ENCODE peak calls at places on chromosomes 11 and 22, in six cellular contexts. One of them, this sample, is unnamed.

GRCh38 chr11:129248618-129249017 is 56.5 kb upstream of the ARHGAP32 start:
- DNase-seq in pancreas: no peak
- DNase-seq in upper lobe of right lung: no peak
- DNase-seq in SK-N-SH: no peak
- DNase-seq in GM23248: peak; percentile 87
- DNase-seq in breast epithelium: no peak
- DNase-seq in this sample: no peak

GRCh38 chr22:31870890-31871289 is 73.4 kb upstream of the YWHAH start:
- DNase-seq in breast epithelium: no peak
- DNase-seq in upper lobe of right lung: no peak
- DNase-seq in pancreas: no peak
- DNase-seq in GM23248: peak; percentile 81
- DNase-seq in SK-N-SH: no peak
- DNase-seq in this sample: no peak

GRCh38 chr11:61516191-61516590 is 7.6 kb downstream of the LRRC10B start:
- DNase-seq in GM23248: peak; percentile 24
- DNase-seq in SK-N-SH: no peak
- DNase-seq in upper lobe of right lung: no peak
- DNase-seq in pancreas: no peak
- DNase-seq in breast epithelium: no peak
- DNase-seq in this sample: no peak

GRCh38 chr11:63768232-63769043 is at the start of gene ZFTA:
- DNase-seq in GM23248: peak; percentile 82
- DNase-seq in pancreas: peak; percentile 73
- DNase-seq in SK-N-SH: peak; percentile 98
- DNase-seq in breast epithelium: no peak
- DNase-seq in upper lobe of right lung: peak; percentile 83
- DNase-seq in this sample: peak; percentile 57

GRCh38 chr11:76599041-76600013 is 71.2 kb downstream of the LRRC32 start:
- DNase-seq in breast epithelium: peak; percentile 30
- DNase-seq in pancreas: no peak
- DNase-seq in upper lobe of right lung: peak; percentile 47
- DNase-seq in SK-N-SH: peak; percentile 42
- DNase-seq in GM23248: no peak
- DNase-seq in this sample: no peak

GRCh38 chr11:623999-624704 is 603 bp downstream of the CDHR5 start:
- DNase-seq in pancreas: peak; percentile 14
- DNase-seq in SK-N-SH: no peak
- DNase-seq in upper lobe of right lung: no peak
- DNase-seq in GM23248: peak; percentile 60
- DNase-seq in breast epithelium: no peak
- DNase-seq in this sample: no peak

GRCh38 chr11:19995131-19995530 is 165.1 kb downstream of the DBX1 start:
- DNase-seq in pancreas: no peak
- DNase-seq in breast epithelium: no peak
- DNase-seq in GM23248: peak; percentile 89
- DNase-seq in SK-N-SH: no peak
- DNase-seq in upper lobe of right lung: no peak
- DNase-seq in this sample: no peak

GRCh38 chr11:43947003-43947500 is 4.6 kb downstream of the C11orf96 start:
- DNase-seq in upper lobe of right lung: no peak
- DNase-seq in SK-N-SH: no peak
- DNase-seq in GM23248: peak; percentile 73
- DNase-seq in pancreas: no peak
- DNase-seq in breast epithelium: no peak
- DNase-seq in this sample: no peak

GRCh38 chr11:26665946-26666345 is 55.9 kb downstream of the SLC5A12 start:
- DNase-seq in breast epithelium: no peak
- DNase-seq in pancreas: no peak
- DNase-seq in GM23248: no peak
- DNase-seq in upper lobe of right lung: no peak
- DNase-seq in SK-N-SH: no peak
- DNase-seq in this sample: no peak

GRCh38 chr11:80849253-80849652 is 1408.4 kb upstream of the TENM4 start:
- DNase-seq in SK-N-SH: no peak
- DNase-seq in upper lobe of right lung: no peak
- DNase-seq in breast epithelium: no peak
- DNase-seq in pancreas: no peak
- DNase-seq in GM23248: no peak
- DNase-seq in this sample: no peak

GRCh38 chr22:48894064-48894671 is 933.5 kb downstream of the BRD1 start:
- DNase-seq in pancreas: no peak
- DNase-seq in upper lobe of right lung: peak; percentile 47
- DNase-seq in GM23248: no peak
- DNase-seq in SK-N-SH: no peak
- DNase-seq in breast epithelium: no peak
- DNase-seq in this sample: no peak

GRCh38 chr22:43592470-43592869 is 180.7 kb downstream of the MPPED1 start:
- DNase-seq in pancreas: no peak
- DNase-seq in SK-N-SH: no peak
- DNase-seq in upper lobe of right lung: no peak
- DNase-seq in breast epithelium: no peak
- DNase-seq in GM23248: no peak
- DNase-seq in this sample: no peak

GRCh38 chr22:49010086-49010863 is 817.4 kb downstream of the BRD1 start:
- DNase-seq in SK-N-SH: peak; percentile 17
- DNase-seq in pancreas: no peak
- DNase-seq in breast epithelium: no peak
- DNase-seq in upper lobe of right lung: peak; percentile 58
- DNase-seq in GM23248: no peak
- DNase-seq in this sample: no peak

GRCh38 chr11:20022363-20023081 is 137.8 kb downstream of the DBX1 start:
- DNase-seq in upper lobe of right lung: no peak
- DNase-seq in GM23248: no peak
- DNase-seq in breast epithelium: no peak
- DNase-seq in SK-N-SH: no peak
- DNase-seq in pancreas: no peak
- DNase-seq in this sample: no peak

GRCh38 chr11:69005631-69006368 is 7.2 kb downstream of the MRGPRF start:
- DNase-seq in GM23248: no peak
- DNase-seq in SK-N-SH: no peak
- DNase-seq in pancreas: peak; percentile 3
- DNase-seq in upper lobe of right lung: peak; percentile 61
- DNase-seq in breast epithelium: peak; percentile 46
- DNase-seq in this sample: no peak

GRCh38 chr22:20437253-20438065 is at the start of gene SCARF2:
- DNase-seq in SK-N-SH: peak; percentile 98
- DNase-seq in GM23248: peak; percentile 78
- DNase-seq in breast epithelium: no peak
- DNase-seq in upper lobe of right lung: peak; percentile 74
- DNase-seq in pancreas: no peak
- DNase-seq in this sample: no peak

GRCh38 chr11:40877256-40877655 is 582.2 kb downstream of the LRRC4C start:
- DNase-seq in pancreas: no peak
- DNase-seq in GM23248: peak; percentile 2
- DNase-seq in upper lobe of right lung: no peak
- DNase-seq in SK-N-SH: no peak
- DNase-seq in breast epithelium: no peak
- DNase-seq in this sample: no peak

GRCh38 chr22:25759825-25760231 is 17.8 kb downstream of the MYO18B start:
- DNase-seq in pancreas: no peak
- DNase-seq in GM23248: peak; percentile 93
- DNase-seq in SK-N-SH: no peak
- DNase-seq in upper lobe of right lung: no peak
- DNase-seq in breast epithelium: no peak
- DNase-seq in this sample: no peak

GRCh38 chr11:72703281-72704008 is 29.2 kb upstream of the PDE2A start:
- DNase-seq in upper lobe of right lung: no peak
- DNase-seq in GM23248: peak; percentile 87
- DNase-seq in pancreas: no peak
- DNase-seq in SK-N-SH: no peak
- DNase-seq in breast epithelium: no peak
- DNase-seq in this sample: no peak

GRCh38 chr11:74583024-74583624 is 9.3 kb upstream of the POLD3 start:
- DNase-seq in pancreas: no peak
- DNase-seq in SK-N-SH: no peak
- DNase-seq in GM23248: no peak
- DNase-seq in breast epithelium: no peak
- DNase-seq in upper lobe of right lung: no peak
- DNase-seq in this sample: no peak
- H3K27ac ChIP-seq in pancreas: no peak overlapping the region
- H3K27ac ChIP-seq in SK-N-SH: no peak overlapping the region
- H3K27ac ChIP-seq in GM23248: no peak overlapping the region
- H3K27ac ChIP-seq in breast epithelium: no peak overlapping the region
- H3K27ac ChIP-seq in upper lobe of right lung: no peak overlapping the region
- H3K27ac ChIP-seq in this sample: no peak overlapping the region

GRCh38 chr11:66626382-66626781 is 10.0 kb downstream of the RBM14 start:
- DNase-seq in SK-N-SH: no peak
- DNase-seq in upper lobe of right lung: no peak
- DNase-seq in GM23248: no peak
- DNase-seq in breast epithelium: no peak
- DNase-seq in pancreas: no peak
- DNase-seq in this sample: no peak

GRCh38 chr11:66626926-66627325 is 10.5 kb downstream of the RBM14 start:
- DNase-seq in breast epithelium: no peak
- DNase-seq in SK-N-SH: no peak
- DNase-seq in GM23248: no peak
- DNase-seq in upper lobe of right lung: no peak
- DNase-seq in pancreas: no peak
- DNase-seq in this sample: no peak

GRCh38 chr11:66624450-66624849 is 8.0 kb downstream of the RBM14 start:
- DNase-seq in GM23248: no peak
- DNase-seq in breast epithelium: no peak
- DNase-seq in SK-N-SH: no peak
- DNase-seq in pancreas: no peak
- DNase-seq in upper lobe of right lung: no peak
- DNase-seq in this sample: no peak

GRCh38 chr11:66625752-66626149 is 9.3 kb downstream of the RBM14 start:
- DNase-seq in GM23248: no peak
- DNase-seq in pancreas: no peak
- DNase-seq in breast epithelium: no peak
- DNase-seq in SK-N-SH: no peak
- DNase-seq in upper lobe of right lung: no peak
- DNase-seq in this sample: no peak

DNA sequence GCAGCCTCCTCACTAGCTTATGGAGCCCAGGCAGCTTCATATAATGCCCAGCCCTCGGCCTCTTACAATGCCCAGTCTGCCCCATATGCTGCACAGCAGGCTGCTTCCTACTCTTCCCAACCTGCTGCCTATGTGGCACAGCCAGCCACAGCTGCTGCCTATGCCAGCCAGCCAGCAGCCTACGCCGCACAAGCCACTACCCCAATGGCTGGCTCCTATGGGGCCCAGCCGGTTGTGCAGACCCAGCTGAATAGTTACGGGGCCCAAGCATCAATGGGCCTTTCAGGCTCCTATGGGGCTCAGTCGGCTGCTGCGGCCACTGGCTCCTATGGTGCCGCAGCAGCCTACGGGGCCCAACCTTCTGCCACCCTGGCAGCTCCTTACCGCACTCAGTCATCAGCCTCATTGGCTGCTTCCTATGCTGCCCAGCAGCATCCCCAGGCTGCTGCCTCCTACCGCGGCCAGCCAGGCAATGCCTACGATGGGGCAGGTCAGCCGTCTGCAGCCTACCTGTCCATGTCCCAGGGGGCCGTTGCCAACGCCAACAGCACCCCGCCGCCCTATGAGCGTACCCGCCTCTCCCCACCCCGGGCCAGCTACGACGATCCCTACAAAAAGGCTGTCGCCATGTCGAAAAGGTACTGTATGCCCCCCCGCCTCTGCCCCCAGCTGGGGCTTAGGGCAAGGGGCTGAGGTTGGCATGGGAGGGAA is 8.8 kb downstream of the RBM14 start:
- DNase-seq in upper lobe of right lung: no peak
- DNase-seq in GM23248: no peak
- DNase-seq in breast epithelium: no peak
- DNase-seq in SK-N-SH: no peak
- DNase-seq in pancreas: no peak
- DNase-seq in this sample: no peak
- H3K4me1 ChIP-seq in upper lobe of right lung: peaks cover 29% of the 10 kb centered on the region
- H3K4me1 ChIP-seq in GM23248: peaks cover 11% of the 10 kb centered on the region
- H3K4me1 ChIP-seq in breast epithelium: no peaks in the 10 kb centered on the region
- H3K4me1 ChIP-seq in SK-N-SH: no peaks in the 10 kb centered on the region
- H3K4me1 ChIP-seq in pancreas: peaks cover 6% of the 10 kb centered on the region
- H3K4me1 ChIP-seq in this sample: peaks cover 53% of the 10 kb centered on the region

GRCh38 chr11:82902880-82903279 is 1.3 kb downstream of the DDIAS start:
- DNase-seq in breast epithelium: no peak
- DNase-seq in upper lobe of right lung: no peak
- DNase-seq in GM23248: no peak
- DNase-seq in pancreas: no peak
- DNase-seq in SK-N-SH: no peak
- DNase-seq in this sample: no peak
- H3K4me3 ChIP-seq in breast epithelium: no peak overlapping the region
- H3K4me3 ChIP-seq in upper lobe of right lung: no peak overlapping the region
- H3K4me3 ChIP-seq in GM23248: no peak overlapping the region
- H3K4me3 ChIP-seq in pancreas: no peak overlapping the region
- H3K4me3 ChIP-seq in SK-N-SH: no peak overlapping the region
- H3K4me3 ChIP-seq in this sample: no peak overlapping the region

GRCh38 chr11:111911563-111912401 is at the start of gene CRYAB:
- DNase-seq in pancreas: peak; percentile 66
- DNase-seq in SK-N-SH: no peak
- DNase-seq in breast epithelium: peak; percentile 81
- DNase-seq in GM23248: peak; percentile 98
- DNase-seq in upper lobe of right lung: peak; percentile 78
- DNase-seq in this sample: no peak

GRCh38 chr11:111912535-111912934 is at the start of gene HSPB2:
- DNase-seq in pancreas: no peak
- DNase-seq in upper lobe of right lung: no peak
- DNase-seq in GM23248: peak; percentile 50
- DNase-seq in breast epithelium: no peak
- DNase-seq in SK-N-SH: no peak
- DNase-seq in this sample: no peak

GRCh38 chr11:111913997-111914396 is 1.5 kb downstream of the HSPB2 start:
- DNase-seq in SK-N-SH: no peak
- DNase-seq in breast epithelium: no peak
- DNase-seq in GM23248: peak; percentile 92
- DNase-seq in pancreas: no peak
- DNase-seq in upper lobe of right lung: no peak
- DNase-seq in this sample: no peak

GRCh38 chr11:111910637-111911562 is 670 bp downstream of the CRYAB start:
- DNase-seq in breast epithelium: no peak
- DNase-seq in SK-N-SH: no peak
- DNase-seq in upper lobe of right lung: no peak
- DNase-seq in pancreas: no peak
- DNase-seq in GM23248: peak; percentile 77
- DNase-seq in this sample: no peak

DNA sequence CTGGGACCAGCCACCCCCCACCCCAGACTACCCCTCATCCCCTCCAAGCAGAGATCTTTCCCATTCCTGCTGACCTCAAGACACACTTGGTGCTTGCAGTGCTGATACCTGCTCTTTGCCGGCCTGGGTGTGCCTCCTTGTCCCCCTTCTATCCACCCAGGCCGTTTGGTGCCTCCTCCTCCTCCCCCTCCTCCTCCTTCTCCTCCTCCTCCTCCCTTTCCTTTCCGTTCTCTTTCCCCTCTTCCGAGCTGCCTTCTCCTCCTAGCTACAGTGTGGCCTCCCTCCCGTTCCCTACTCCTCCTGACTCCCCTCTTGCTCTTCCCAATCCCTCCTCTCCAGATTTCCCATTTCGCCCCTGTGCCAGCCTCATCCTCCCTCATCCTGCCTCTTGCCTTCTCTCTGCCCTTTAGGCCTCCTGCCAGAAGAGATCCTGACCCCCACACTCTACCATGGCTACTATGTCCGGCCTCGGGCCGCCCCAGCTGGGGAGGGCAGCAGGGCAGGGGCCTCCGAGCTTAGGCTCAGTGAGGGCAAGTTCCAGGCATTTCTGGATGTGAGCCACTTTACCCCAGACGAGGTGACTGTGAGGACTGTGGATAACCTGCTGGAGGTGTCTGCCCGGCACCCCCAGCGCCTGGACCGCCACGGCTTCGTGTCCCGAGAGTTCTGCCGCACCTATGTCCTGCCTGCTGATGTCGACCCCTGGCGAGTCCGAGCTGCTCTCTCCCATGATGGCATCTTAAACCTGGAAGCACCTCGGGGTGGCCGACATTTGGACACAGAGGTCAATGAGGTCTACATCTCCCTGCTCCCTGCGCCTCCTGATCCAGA is 712 bp downstream of the HSPB2 start:
- DNase-seq in pancreas: no peak
- DNase-seq in breast epithelium: no peak
- DNase-seq in upper lobe of right lung: no peak
- DNase-seq in SK-N-SH: no peak
- DNase-seq in GM23248: peak; percentile 53
- DNase-seq in this sample: no peak
- H3K27ac ChIP-seq in pancreas: peak overlapping the region; percentile 71
- H3K27ac ChIP-seq in breast epithelium: peak overlapping the region; percentile 96
- H3K27ac ChIP-seq in upper lobe of right lung: peak overlapping the region; percentile 73
- H3K27ac ChIP-seq in SK-N-SH: no peak overlapping the region
- H3K27ac ChIP-seq in GM23248: peak overlapping the region; percentile 95
- H3K27ac ChIP-seq in this sample: no peak overlapping the region

This sample was measured in CD4-positive, CD25-positive, alpha-beta regulatory T cell.